ENCODE peak calls at places on chromosomes 7 and 10, in eight cellular contexts. One of them, this sample, is unnamed.

GRCh38 chr10:49371967-49372366 is 23.9 kb downstream of the DRGX start:
- DNase-seq in right atrium auricular region: no peak
- DNase-seq in ovary: no peak
- DNase-seq in neuronal stem cell: no peak
- DNase-seq in aorta: no peak
- DNase-seq in Right ventricle myocardium superior: no peak
- DNase-seq in nucleus accumbens: no peak
- DNase-seq in stimulated activated CD4-positive, alpha-beta T cell treated with anti-CD3 and anti-CD28 coated beads, Interleukin-4, amount 100 ng/mL, for 4 hours: no peak
- DNase-seq in this sample: no peak

GRCh38 chr7:130189281-130189782 is 15.9 kb downstream of the TMEM209 start:
- DNase-seq in right atrium auricular region: no peak
- DNase-seq in ovary: no peak
- DNase-seq in neuronal stem cell: no peak
- DNase-seq in aorta: no peak
- DNase-seq in Right ventricle myocardium superior: no peak
- DNase-seq in nucleus accumbens: no peak
- DNase-seq in stimulated activated CD4-positive, alpha-beta T cell treated with anti-CD3 and anti-CD28 coated beads, Interleukin-4, amount 100 ng/mL, for 4 hours: no peak
- DNase-seq in this sample: no peak

GRCh38 chr10:35746004-35746403 is 103.9 kb upstream of the FZD8 start:
- DNase-seq in right atrium auricular region: no peak
- DNase-seq in ovary: no peak
- DNase-seq in neuronal stem cell: no peak
- DNase-seq in aorta: no peak
- DNase-seq in Right ventricle myocardium superior: no peak
- DNase-seq in nucleus accumbens: no peak
- DNase-seq in stimulated activated CD4-positive, alpha-beta T cell treated with anti-CD3 and anti-CD28 coated beads, Interleukin-4, amount 100 ng/mL, for 4 hours: no peak
- DNase-seq in this sample: no peak

GRCh38 chr10:102230264-102230860 is 4.3 kb downstream of the ELOVL3 start:
- DNase-seq in right atrium auricular region: no peak
- DNase-seq in ovary: peak
- DNase-seq in neuronal stem cell: peak
- DNase-seq in aorta: peak
- DNase-seq in Right ventricle myocardium superior: peak
- DNase-seq in nucleus accumbens: no peak
- DNase-seq in stimulated activated CD4-positive, alpha-beta T cell treated with anti-CD3 and anti-CD28 coated beads, Interleukin-4, amount 100 ng/mL, for 4 hours: peak
- DNase-seq in this sample: peak

GRCh38 chr7:312409-312808 is 22.4 kb downstream of the FOXL3 start:
- DNase-seq in right atrium auricular region: no peak
- DNase-seq in ovary: no peak
- DNase-seq in neuronal stem cell: no peak
- DNase-seq in aorta: no peak
- DNase-seq in Right ventricle myocardium superior: no peak
- DNase-seq in nucleus accumbens: no peak
- DNase-seq in stimulated activated CD4-positive, alpha-beta T cell treated with anti-CD3 and anti-CD28 coated beads, Interleukin-4, amount 100 ng/mL, for 4 hours: no peak
- DNase-seq in this sample: no peak

GRCh38 chr7:151806938-151807775 is 69.8 kb downstream of the PRKAG2 start:
- DNase-seq in right atrium auricular region: no peak
- DNase-seq in ovary: no peak
- DNase-seq in neuronal stem cell: no peak
- DNase-seq in aorta: no peak
- DNase-seq in Right ventricle myocardium superior: peak
- DNase-seq in nucleus accumbens: no peak
- DNase-seq in stimulated activated CD4-positive, alpha-beta T cell treated with anti-CD3 and anti-CD28 coated beads, Interleukin-4, amount 100 ng/mL, for 4 hours: no peak
- DNase-seq in this sample: no peak

GRCh38 chr7:102080003-102080361 is 206.7 kb upstream of the SH2B2 start:
- DNase-seq in right atrium auricular region: no peak
- DNase-seq in ovary: no peak
- DNase-seq in neuronal stem cell: no peak
- DNase-seq in aorta: no peak
- DNase-seq in Right ventricle myocardium superior: no peak
- DNase-seq in nucleus accumbens: no peak
- DNase-seq in stimulated activated CD4-positive, alpha-beta T cell treated with anti-CD3 and anti-CD28 coated beads, Interleukin-4, amount 100 ng/mL, for 4 hours: no peak
- DNase-seq in this sample: no peak

GRCh38 chr10:4004144-4004543 is 219.1 kb upstream of the KLF6 start:
- DNase-seq in right atrium auricular region: no peak
- DNase-seq in ovary: no peak
- DNase-seq in neuronal stem cell: no peak
- DNase-seq in aorta: no peak
- DNase-seq in Right ventricle myocardium superior: no peak
- DNase-seq in nucleus accumbens: no peak
- DNase-seq in stimulated activated CD4-positive, alpha-beta T cell treated with anti-CD3 and anti-CD28 coated beads, Interleukin-4, amount 100 ng/mL, for 4 hours: no peak
- DNase-seq in this sample: no peak

GRCh38 chr7:139673762-139674161 is 104.0 kb downstream of the HIPK2 start:
- DNase-seq in right atrium auricular region: no peak
- DNase-seq in ovary: no peak
- DNase-seq in neuronal stem cell: no peak
- DNase-seq in aorta: no peak
- DNase-seq in Right ventricle myocardium superior: no peak
- DNase-seq in nucleus accumbens: no peak
- DNase-seq in stimulated activated CD4-positive, alpha-beta T cell treated with anti-CD3 and anti-CD28 coated beads, Interleukin-4, amount 100 ng/mL, for 4 hours: no peak
- DNase-seq in this sample: no peak

GRCh38 chr10:95327367-95327766 is 36.6 kb upstream of the PDLIM1 start:
- DNase-seq in right atrium auricular region: no peak
- DNase-seq in ovary: no peak
- DNase-seq in neuronal stem cell: no peak
- DNase-seq in aorta: no peak
- DNase-seq in Right ventricle myocardium superior: peak
- DNase-seq in nucleus accumbens: no peak
- DNase-seq in stimulated activated CD4-positive, alpha-beta T cell treated with anti-CD3 and anti-CD28 coated beads, Interleukin-4, amount 100 ng/mL, for 4 hours: no peak
- DNase-seq in this sample: peak

GRCh38 chr7:115230882-115231508 is 309.1 kb downstream of the MDFIC start:
- DNase-seq in right atrium auricular region: no peak
- DNase-seq in ovary: no peak
- DNase-seq in neuronal stem cell: no peak
- DNase-seq in aorta: no peak
- DNase-seq in Right ventricle myocardium superior: no peak
- DNase-seq in nucleus accumbens: no peak
- DNase-seq in stimulated activated CD4-positive, alpha-beta T cell treated with anti-CD3 and anti-CD28 coated beads, Interleukin-4, amount 100 ng/mL, for 4 hours: no peak
- DNase-seq in this sample: no peak

GRCh38 chr7:5699951-5700384 is 81.5 kb downstream of the RNF216 start:
- DNase-seq in right atrium auricular region: no peak
- DNase-seq in ovary: no peak
- DNase-seq in neuronal stem cell: no peak
- DNase-seq in aorta: no peak
- DNase-seq in Right ventricle myocardium superior: no peak
- DNase-seq in nucleus accumbens: peak
- DNase-seq in stimulated activated CD4-positive, alpha-beta T cell treated with anti-CD3 and anti-CD28 coated beads, Interleukin-4, amount 100 ng/mL, for 4 hours: peak
- DNase-seq in this sample: no peak

GRCh38 chr10:43274011-43274410 is 7.1 kb upstream of the RASGEF1A start:
- DNase-seq in right atrium auricular region: no peak
- DNase-seq in ovary: no peak
- DNase-seq in neuronal stem cell: no peak
- DNase-seq in aorta: no peak
- DNase-seq in Right ventricle myocardium superior: no peak
- DNase-seq in nucleus accumbens: no peak
- DNase-seq in stimulated activated CD4-positive, alpha-beta T cell treated with anti-CD3 and anti-CD28 coated beads, Interleukin-4, amount 100 ng/mL, for 4 hours: no peak
- DNase-seq in this sample: no peak

GRCh38 chr7:29858080-29858951 is 52.0 kb downstream of the WIPF3 start:
- DNase-seq in right atrium auricular region: no peak
- DNase-seq in ovary: no peak
- DNase-seq in neuronal stem cell: no peak
- DNase-seq in aorta: no peak
- DNase-seq in Right ventricle myocardium superior: no peak
- DNase-seq in nucleus accumbens: no peak
- DNase-seq in stimulated activated CD4-positive, alpha-beta T cell treated with anti-CD3 and anti-CD28 coated beads, Interleukin-4, amount 100 ng/mL, for 4 hours: no peak
- DNase-seq in this sample: no peak

GRCh38 chr7:26199301-26200112 is 1.0 kb downstream of the HNRNPA2B1 start:
- DNase-seq in right atrium auricular region: no peak
- DNase-seq in ovary: peak
- DNase-seq in neuronal stem cell: peak
- DNase-seq in aorta: peak
- DNase-seq in Right ventricle myocardium superior: peak
- DNase-seq in nucleus accumbens: peak
- DNase-seq in stimulated activated CD4-positive, alpha-beta T cell treated with anti-CD3 and anti-CD28 coated beads, Interleukin-4, amount 100 ng/mL, for 4 hours: peak
- DNase-seq in this sample: peak

GRCh38 chr7:102125127-102125561 is 161.5 kb upstream of the SH2B2 start:
- DNase-seq in right atrium auricular region: peak
- DNase-seq in ovary: peak
- DNase-seq in neuronal stem cell: no peak
- DNase-seq in aorta: peak
- DNase-seq in Right ventricle myocardium superior: peak
- DNase-seq in nucleus accumbens: no peak
- DNase-seq in stimulated activated CD4-positive, alpha-beta T cell treated with anti-CD3 and anti-CD28 coated beads, Interleukin-4, amount 100 ng/mL, for 4 hours: no peak
- DNase-seq in this sample: peak